ENCODE peak calls at places on chromosomes 4 and X, in nine cellular contexts. H is brain microvascular endothelial cell; X is stimulated activated naive CD4-positive, alpha-beta T cell; L is iris pigment epithelial cell; R is frontal cortex; F is activated CD4-positive, alpha-beta T cell treated with anti-CD3 and anti-CD28 coated beads for 48 hours; U is stimulated activated CD8-positive, alpha-beta memory T cell treated with anti-CD3 and anti-CD28 coated beads, Interleukin-12 subunit alpha, Interleukin-12 subunit beta, amount 100 ng/mL, for 1 hour; C is AG09309; A is fibroblast of the aortic adventitia. Z is an unnamed sample.
A peak's percentile ranks its signal among the peaks of the same experiment; 100 is the strongest.

GRCh38 chr4:40437741-40438383 is 102.7 kb downstream of the CHRNA9 start:
- DNase-seq in F (no peak), A (no peak), X (no peak), C (no peak), H (no peak), U (no peak), R (no peak), L (no peak), Z (no peak)

GRCh38 chr4:85759392-85759791 is 284.4 kb downstream of the ARHGAP24 start:
- DNase-seq in R (no peak), A (no peak), F (no peak), L (no peak), C (no peak), U (no peak), H (no peak), X (no peak), Z (no peak)

GRCh38 chr4:87049508-87049907 is 114.7 kb downstream of the AFF1 start:
- DNase-seq in R (no peak), C (no peak), H (no peak), F (no peak), L (no peak), X (no peak), A (no peak), U (no peak), Z (no peak)

GRCh38 chr4:54192811-54193210 is 36.3 kb upstream of the PDGFRA start:
- DNase-seq in A (no peak), L (no peak), F (no peak), X (no peak), R (no peak), H (no peak), C (no peak), U (no peak), Z (no peak)

GRCh38 chrX:39309018-39309620 is 507.9 kb downstream of the MID1IP1 start:
- DNase-seq in A (no peak), X (peak; percentile 27), R (peak; percentile 12), F (peak; percentile 70), L (peak; percentile 76), U (no peak), H (peak; percentile 33), C (no peak), Z (no peak)

GRCh38 chrX:39652336-39652735 is 445.4 kb downstream of the BCOR start:
- DNase-seq in U (no peak), H (no peak), L (no peak), X (no peak), F (peak; percentile 39), A (peak; percentile 50), R (peak; percentile 19), C (no peak), Z (peak; percentile 45)

GRCh38 chr4:114512595-114513295 is 85.9 kb upstream of the UGT8 start:
- DNase-seq in H (no peak), U (no peak), L (no peak), R (no peak), C (no peak), X (no peak), F (no peak), A (no peak), Z (no peak)

GRCh38 chr4:108433832-108434231 is 186.5 kb upstream of the RPL34 start:
- DNase-seq in R (no peak), C (peak; percentile 7), X (peak; percentile 71), U (peak; percentile 13), F (peak; percentile 43), A (peak; percentile 69), L (peak; percentile 77), H (peak; percentile 42), Z (no peak)

GRCh38 chr4:142773505-142773904 is 72.6 kb downstream of the INPP4B start:
- DNase-seq in H (no peak), X (no peak), L (no peak), A (no peak), U (no peak), R (no peak), F (no peak), C (no peak), Z (no peak)

GRCh38 chr4:107618656-107619055 is 101.4 kb downstream of the PAPSS1 start:
- DNase-seq in C (no peak), R (no peak), H (no peak), L (no peak), A (no peak), U (no peak), F (no peak), X (no peak), Z (peak; percentile 13)

GRCh38 chrX:9597361-9598035 is 132.6 kb downstream of the TBL1X start:
- DNase-seq in F (no peak), R (no peak), A (no peak), H (no peak), U (no peak), X (no peak), L (no peak), C (no peak), Z (peak; percentile 45)

GRCh38 chr4:47647029-47647428 is 162.0 kb downstream of the ATP10D start:
- DNase-seq in R (no peak), H (no peak), X (no peak), U (no peak), L (no peak), C (no peak), A (no peak), F (no peak), Z (no peak)

Z was measured in AG20443.